ENCODE peak calls at places on chromosomes 3 and 15, in ten cellular contexts. W is RWPE2; I is endothelial cell; O is mesothelial cell of epicardium; B is HS-27A; D is AG04450; X is HTR-8/SVneo; Y is aorta; J is progenitor cell of endocrine pancreas; C is naive thymus-derived CD4-positive, alpha-beta T cell. Q is an unnamed sample.
A peak's percentile ranks its signal among the peaks of the same experiment; 100 is the strongest.

GRCh38 chr3:186746008-186746407 is 28.8 kb downstream of the KNG1 start:
- DNase-seq in B (peak; percentile 82), W (no peak), O (no peak), D (peak; percentile 18), X (peak; percentile 88), Y (peak; percentile 82), I (peak; percentile 38), J (no peak), C (no peak), Q (no peak)

GRCh38 chr3:30355622-30356021 is 250.8 kb upstream of the TGFBR2 start:
- DNase-seq in D (no peak), C (no peak), O (no peak), X (no peak), Y (no peak), B (no peak), W (no peak), I (no peak), J (no peak), Q (no peak)

GRCh38 chr3:101036213-101036618 is 43.0 kb upstream of the ABI3BP start:
- DNase-seq in I (no peak), D (peak; percentile 88), C (no peak), W (peak; percentile 75), B (peak; percentile 97), Y (peak; percentile 50), O (peak; percentile 63), J (no peak), X (peak; percentile 67), Q (no peak)

GRCh38 chr15:73688455-73688854 is 4.3 kb downstream of the CD276 start:
- DNase-seq in B (no peak), W (no peak), O (no peak), I (no peak), D (no peak), C (no peak), J (no peak), X (no peak), Y (no peak), Q (peak; percentile 79)

GRCh38 chr15:28043625-28044520 is 55.2 kb downstream of the OCA2 start:
- DNase-seq in C (no peak), I (no peak), D (no peak), O (no peak), B (no peak), J (no peak), X (no peak), Y (no peak), W (no peak), Q (no peak)

GRCh38 chr3:146283796-146284485 is 33.0 kb upstream of the PLSCR4 start:
- DNase-seq in J (no peak), X (no peak), D (no peak), B (no peak), I (no peak), W (no peak), O (no peak), Y (no peak), C (no peak), Q (no peak)

GRCh38 chr3:33447958-33448357 is 7.8 kb upstream of the UBP1 start:
- DNase-seq in Y (no peak), I (no peak), J (no peak), W (no peak), O (no peak), C (no peak), D (no peak), X (no peak), B (no peak), Q (no peak)

GRCh38 chr3:23656821-23657220 is 148.9 kb upstream of the UBE2E1 start:
- DNase-seq in C (no peak), D (no peak), B (no peak), X (no peak), O (no peak), Y (no peak), W (no peak), J (no peak), I (no peak), Q (no peak)

GRCh38 chr3:177820683-177821316 is 623.5 kb upstream of the TBL1XR1 start:
- DNase-seq in Y (no peak), D (no peak), I (no peak), W (no peak), O (no peak), X (no peak), B (no peak), C (no peak), J (no peak), Q (no peak)

GRCh38 chr3:185693985-185694675 is 108.0 kb downstream of the SENP2 start:
- DNase-seq in I (no peak), B (no peak), X (no peak), D (no peak), J (no peak), W (no peak), C (no peak), O (no peak), Y (no peak), Q (no peak)

GRCh38 chr3:63877737-63878393 is 14.2 kb downstream of the ATXN7 start:
- DNase-seq in X (no peak), W (no peak), D (peak; percentile 7), I (no peak), C (no peak), B (no peak), O (no peak), J (no peak), Y (no peak), Q (no peak)

GRCh38 chr3:149489060-149489690 is 14.7 kb downstream of the TM4SF4 start:
- DNase-seq in W (no peak), D (no peak), O (no peak), I (peak; percentile 29), B (no peak), Y (peak; percentile 43), J (no peak), C (no peak), X (peak; percentile 41), Q (no peak)

GRCh38 chr3:39812537-39812936 is 3.1 kb downstream of the MYRIP start:
- DNase-seq in B (no peak), C (no peak), O (no peak), I (peak; percentile 36), D (no peak), X (no peak), Y (no peak), W (no peak), J (no peak), Q (no peak)

Q was measured in mesenteric fat pad.